ENCODE peak calls at places on chromosomes 13 and 19, in four cellular contexts. Q is IMR-90, U is mesendoderm, G is H1. F is an unnamed sample.

GRCh38 chr13:34349091-34349722 is 531.3 kb downstream of the RFC3 start:
- DNase-seq in Q (peak; percentile 89), U (no peak), G (no peak), F (no peak)

GRCh38 chr13:32426981-32427851 is 714 bp downstream of the N4BP2L1 start:
- DNase-seq in U (peak; percentile 64), G (no peak), Q (peak; percentile 29), F (peak; percentile 76)

GRCh38 chr19:13023666-13024065 is 28.4 kb downstream of the NFIX start:
- DNase-seq in U (no peak), Q (no peak), G (no peak), F (no peak)

GRCh38 chr13:23754506-23754905 is 134.7 kb downstream of the MIPEP start:
- DNase-seq in U (no peak), G (no peak), Q (peak; percentile 52), F (no peak)

GRCh38 chr19:23437901-23438300 is 42.6 kb upstream of the ZNF91 start:
- DNase-seq in G (no peak), U (no peak), Q (no peak), F (no peak)

GRCh38 chr19:40398417-40399056 is 8.6 kb upstream of the HIPK4 start:
- DNase-seq in Q (no peak), U (peak; percentile 89), G (no peak), F (peak; percentile 96)

GRCh38 chr19:13181747-13182388 is 31.7 kb downstream of the IER2 start:
- DNase-seq in U (no peak), G (no peak), Q (peak; percentile 64), F (no peak)

GRCh38 chr19:32497386-32497785 is 83.6 kb upstream of the PDCD5 start:
- DNase-seq in U (no peak), Q (no peak), G (no peak), F (no peak)

GRCh38 chr19:33720691-33721682 is 75.7 kb upstream of the KCTD15 start:
- DNase-seq in U (no peak), Q (no peak), G (no peak), F (no peak)

GRCh38 chr19:33718668-33719259 is 77.9 kb upstream of the KCTD15 start:
- DNase-seq in Q (no peak), G (no peak), U (no peak), F (no peak)

GRCh38 chr19:33721735-33722297 is 74.9 kb upstream of the KCTD15 start:
- DNase-seq in G (no peak), Q (no peak), U (no peak), F (no peak)

GRCh38 chr19:33719366-33720154 is 77.1 kb upstream of the KCTD15 start:
- DNase-seq in G (no peak), U (no peak), Q (no peak), F (no peak)

DNA sequence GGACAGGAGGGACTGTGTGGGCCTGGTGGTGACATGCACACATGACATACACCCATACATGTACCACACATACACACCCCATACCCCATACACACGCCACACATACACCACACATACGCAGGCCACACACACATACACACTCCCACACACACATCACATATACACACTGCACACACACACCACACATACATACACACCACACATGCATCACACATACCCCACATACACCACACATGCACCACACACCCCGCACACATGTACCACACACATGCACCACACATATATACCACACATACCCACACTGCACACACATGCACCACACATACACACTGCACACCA is 76.5 kb upstream of the KCTD15 start:
- DNase-seq in G (no peak), U (no peak), Q (no peak), F (no peak)
- H2BK15ac ChIP-seq in G (peak overlapping the region; percentile 40), U (no peak overlapping the region), Q (no peak overlapping the region), F (no peak overlapping the region)

DNA sequence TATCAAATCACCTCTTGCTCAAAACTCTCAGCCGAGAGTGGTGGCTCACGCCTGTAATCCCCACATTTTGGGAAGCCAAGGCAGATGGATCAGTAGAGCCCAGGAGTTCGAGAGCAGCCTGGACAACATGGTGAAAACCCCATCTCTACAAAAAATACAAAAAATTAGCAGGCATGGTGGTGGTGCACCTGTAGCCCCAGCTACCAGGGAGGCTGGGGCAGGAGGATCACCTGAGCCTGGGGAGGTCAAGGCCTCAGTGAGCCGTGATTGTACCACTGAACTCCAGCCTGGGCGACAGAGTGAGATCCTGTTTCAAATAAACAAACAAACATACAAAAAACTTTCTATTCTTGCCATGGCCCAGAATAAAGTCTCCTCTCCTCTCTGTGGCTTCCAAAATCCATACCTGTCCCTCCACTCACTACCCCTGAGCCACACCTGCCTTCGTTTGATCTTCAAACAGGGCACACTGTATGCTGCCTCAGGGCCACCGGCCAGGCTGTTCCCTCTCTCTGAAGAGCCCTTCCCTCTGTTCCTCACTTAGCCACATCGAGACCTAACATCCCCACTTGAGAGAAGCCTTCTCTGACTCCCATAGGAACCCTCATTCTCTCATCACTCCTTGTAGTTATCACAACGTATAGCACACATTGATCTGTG is 6.3 kb downstream of the LGI4 start:
- DNase-seq in G (no peak), Q (no peak), U (no peak), F (no peak)
- H3K27ac ChIP-seq in G (no peak overlapping the region), Q (no peak overlapping the region), U (no peak overlapping the region), F (no peak overlapping the region)

DNA sequence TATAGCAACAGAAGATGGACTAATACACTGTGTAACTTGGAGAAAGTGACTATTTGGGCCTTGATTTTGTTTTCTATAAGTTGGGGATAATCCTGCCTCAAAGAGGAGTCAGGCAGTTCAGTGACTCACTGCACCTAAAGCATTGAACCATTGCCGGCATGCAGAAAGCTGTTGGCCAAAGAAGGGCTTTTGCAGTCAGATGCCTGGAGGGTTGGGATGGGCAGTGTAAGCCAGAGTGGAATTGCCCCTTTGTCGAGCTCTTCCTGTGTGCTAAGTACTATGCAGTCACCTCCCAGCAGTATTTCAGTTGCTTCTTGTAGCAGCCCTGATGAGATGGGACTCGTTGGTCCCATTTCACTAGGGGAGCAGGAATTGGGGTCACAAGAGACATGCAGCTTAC is 11.1 kb downstream of the ZNF473 start:
- DNase-seq in G (no peak), U (no peak), Q (no peak), F (no peak)
- H3K56ac ChIP-seq in G (no peak overlapping the region), U (no peak overlapping the region), Q (no peak overlapping the region), F (no peak overlapping the region)

GRCh38 chr13:113406321-113407102 is 42.6 kb upstream of the GRTP1 start:
- DNase-seq in G (no peak), U (no peak), Q (no peak), F (peak; percentile 22)

GRCh38 chr13:113408562-113408961 is 44.6 kb upstream of the GRTP1 start:
- DNase-seq in Q (no peak), U (no peak), G (no peak), F (no peak)

GRCh38 chr13:113407103-113407530 is 43.2 kb upstream of the GRTP1 start:
- DNase-seq in U (no peak), G (no peak), Q (no peak), F (peak; percentile 24)

GRCh38 chr13:113405481-113406300 is 41.8 kb upstream of the GRTP1 start:
- DNase-seq in Q (no peak), U (no peak), G (no peak), F (peak; percentile 30)

GRCh38 chr13:113407531-113408393 is 43.8 kb upstream of the GRTP1 start:
- DNase-seq in Q (no peak), U (no peak), G (no peak), F (no peak)
- H2BK15ac ChIP-seq in Q (no peak overlapping the region), U (no peak overlapping the region), G (peak overlapping the region; percentile 16), F (no peak overlapping the region)

DNA sequence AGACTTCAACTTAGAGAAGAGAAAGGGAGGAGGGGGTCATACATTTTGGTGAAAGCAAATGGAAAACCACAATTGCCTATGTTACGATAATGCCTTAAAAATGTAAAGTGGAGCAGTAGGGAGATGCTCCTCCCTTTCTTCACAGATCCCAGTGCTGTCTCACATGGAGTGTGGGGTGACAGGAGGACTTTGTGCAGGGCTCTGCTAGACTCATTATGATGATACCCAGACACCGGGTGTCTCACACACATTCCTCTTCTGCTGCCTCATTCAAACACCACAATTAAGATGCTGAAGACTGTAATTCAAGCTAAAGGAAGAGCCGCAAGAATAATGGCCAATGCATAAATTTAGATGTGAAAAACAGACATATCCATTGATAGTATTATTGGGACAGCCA is 150.6 kb downstream of the LHFPL6 start:
- DNase-seq in U (peak; percentile 20), Q (no peak), G (no peak), F (no peak)
- H3K27ac ChIP-seq in U (no peak overlapping the region), Q (peak overlapping the region; percentile 66), G (no peak overlapping the region), F (no peak overlapping the region)

DNA sequence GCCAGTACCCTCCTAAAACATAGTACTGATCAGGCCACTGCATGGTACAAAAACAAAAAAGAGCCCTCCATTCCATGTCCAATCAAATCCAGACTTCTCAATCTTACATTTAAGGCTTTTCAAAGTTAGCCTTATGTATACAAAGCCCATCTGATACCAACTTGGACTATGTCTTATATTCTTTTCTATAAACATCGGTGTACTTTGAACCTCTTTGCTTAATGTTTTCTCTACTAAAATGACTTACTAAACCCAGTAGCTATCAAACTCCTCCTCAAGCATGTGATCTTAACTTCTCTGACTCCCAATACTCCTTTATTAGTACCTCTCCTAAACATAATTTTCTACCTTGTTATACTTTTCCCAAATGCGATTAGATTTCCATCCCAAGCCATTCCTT is 14.8 kb downstream of the TSC22D1 start:
- DNase-seq in Q (no peak), G (no peak), U (no peak), F (no peak)
- H3K56ac ChIP-seq in Q (peak overlapping the region; percentile 10), G (no peak overlapping the region), U (no peak overlapping the region), F (no peak overlapping the region)

GRCh38 chr19:58182989-58183821 is at the start of gene ZNF274:
- DNase-seq in U (peak; percentile 98), Q (peak; percentile 87), G (peak; percentile 84), F (peak; percentile 96)
- H2BK15ac ChIP-seq in U (no peak within 1 kb of the TSS), Q (peak within 1 kb of the TSS; percentile 99), G (peak within 1 kb of the TSS; percentile 99), F (peak within 1 kb of the TSS; percentile 81)

GRCh38 chr13:111177081-111177711 is 62.1 kb downstream of the ARHGEF7 start:
- DNase-seq in Q (peak; percentile 68), G (no peak), U (no peak), F (no peak)
- H3K27ac ChIP-seq in Q (no peak overlapping the region), G (no peak overlapping the region), U (no peak overlapping the region), F (no peak overlapping the region)

GRCh38 chr19:50458396-50459066 is 17.8 kb upstream of the EMC10 start:
- DNase-seq in U (no peak), G (no peak), Q (peak; percentile 6), F (no peak)

GRCh38 chr19:50460161-50460765 is 16.0 kb upstream of the EMC10 start:
- DNase-seq in Q (peak; percentile 50), G (no peak), U (no peak), F (no peak)

GRCh38 chr19:50457300-50457699 is 19.0 kb upstream of the EMC10 start:
- DNase-seq in U (no peak), G (no peak), Q (no peak), F (no peak)

GRCh38 chr19:50459638-50460037 is 16.7 kb upstream of the EMC10 start:
- DNase-seq in U (no peak), G (no peak), Q (no peak), F (no peak)

GRCh38 chr19:50459067-50459456 is 17.2 kb upstream of the EMC10 start:
- DNase-seq in U (no peak), G (no peak), Q (no peak), F (no peak)
- H3K56ac ChIP-seq in U (no peak overlapping the region), G (no peak overlapping the region), Q (no peak overlapping the region), F (no peak overlapping the region)